ENCODE peak calls at places on chromosomes 7 and 10, in six cellular contexts. One of them, this sample, is unnamed.

GRCh38 chr7:12987238-12987637 is 299.8 kb downstream of the ARL4A start:
- DNase-seq in HCT116: no peak
- DNase-seq in fibroblast of the aortic adventitia: no peak
- DNase-seq in ovary: no peak
- DNase-seq in PC-3: no peak
- DNase-seq in fibroblast of lung: no peak
- DNase-seq in this sample: no peak

GRCh38 chr7:38179719-38180333 is 1.8 kb downstream of the STARD3NL start:
- DNase-seq in fibroblast of lung: peak
- DNase-seq in HCT116: no peak
- DNase-seq in PC-3: no peak
- DNase-seq in ovary: no peak
- DNase-seq in fibroblast of the aortic adventitia: peak
- DNase-seq in this sample: no peak

GRCh38 chr10:44046605-44047004 is 338.3 kb downstream of the CXCL12 start:
- DNase-seq in fibroblast of the aortic adventitia: peak
- DNase-seq in HCT116: no peak
- DNase-seq in PC-3: peak
- DNase-seq in ovary: no peak
- DNase-seq in fibroblast of lung: peak
- DNase-seq in this sample: no peak

GRCh38 chr10:69505636-69506318 is 54.5 kb downstream of the TSPAN15 start:
- DNase-seq in PC-3: no peak
- DNase-seq in HCT116: no peak
- DNase-seq in fibroblast of the aortic adventitia: no peak
- DNase-seq in fibroblast of lung: no peak
- DNase-seq in ovary: no peak
- DNase-seq in this sample: no peak

GRCh38 chr10:91653214-91653875 is 20.5 kb upstream of the PPP1R3C start:
- DNase-seq in PC-3: peak
- DNase-seq in HCT116: peak
- DNase-seq in fibroblast of the aortic adventitia: peak
- DNase-seq in ovary: no peak
- DNase-seq in fibroblast of lung: peak
- DNase-seq in this sample: no peak

GRCh38 chr7:44735403-44736165 is 13.1 kb upstream of the ZMIZ2 start:
- DNase-seq in HCT116: peak
- DNase-seq in PC-3: peak
- DNase-seq in fibroblast of the aortic adventitia: peak
- DNase-seq in ovary: no peak
- DNase-seq in fibroblast of lung: peak
- DNase-seq in this sample: peak

GRCh38 chr10:31939797-31940708 is 11.4 kb upstream of the ARHGAP12 start:
- DNase-seq in ovary: no peak
- DNase-seq in fibroblast of lung: peak
- DNase-seq in PC-3: peak
- DNase-seq in fibroblast of the aortic adventitia: no peak
- DNase-seq in HCT116: no peak
- DNase-seq in this sample: no peak

GRCh38 chr7:149489391-149490024 is 8.1 kb downstream of the ZNF746 start:
- DNase-seq in HCT116: no peak
- DNase-seq in ovary: no peak
- DNase-seq in fibroblast of lung: no peak
- DNase-seq in fibroblast of the aortic adventitia: no peak
- DNase-seq in PC-3: peak
- DNase-seq in this sample: no peak

GRCh38 chr7:92715963-92716362 is 120.4 kb downstream of the CDK6 start:
- DNase-seq in fibroblast of lung: no peak
- DNase-seq in PC-3: no peak
- DNase-seq in fibroblast of the aortic adventitia: no peak
- DNase-seq in HCT116: no peak
- DNase-seq in ovary: no peak
- DNase-seq in this sample: no peak

GRCh38 chr7:33719059-33719581 is 186.2 kb upstream of the BMPER start:
- DNase-seq in fibroblast of lung: no peak
- DNase-seq in ovary: no peak
- DNase-seq in fibroblast of the aortic adventitia: peak
- DNase-seq in HCT116: no peak
- DNase-seq in PC-3: no peak
- DNase-seq in this sample: no peak

GRCh38 chr7:48992816-48993215 is 68.5 kb downstream of the CDC14C start:
- DNase-seq in HCT116: no peak
- DNase-seq in ovary: no peak
- DNase-seq in fibroblast of lung: peak
- DNase-seq in PC-3: no peak
- DNase-seq in fibroblast of the aortic adventitia: no peak
- DNase-seq in this sample: no peak

GRCh38 chr10:109984013-109984412 is 23.8 kb upstream of the ADD3 start:
- DNase-seq in fibroblast of lung: no peak
- DNase-seq in ovary: no peak
- DNase-seq in HCT116: no peak
- DNase-seq in fibroblast of the aortic adventitia: no peak
- DNase-seq in PC-3: no peak
- DNase-seq in this sample: no peak

GRCh38 chr10:109987828-109988227 is 20.0 kb upstream of the ADD3 start:
- DNase-seq in ovary: no peak
- DNase-seq in fibroblast of lung: no peak
- DNase-seq in HCT116: no peak
- DNase-seq in fibroblast of the aortic adventitia: no peak
- DNase-seq in PC-3: no peak
- DNase-seq in this sample: no peak

GRCh38 chr10:109992485-109992884 is 15.3 kb upstream of the ADD3 start:
- DNase-seq in fibroblast of the aortic adventitia: peak
- DNase-seq in fibroblast of lung: peak
- DNase-seq in HCT116: no peak
- DNase-seq in PC-3: no peak
- DNase-seq in ovary: no peak
- DNase-seq in this sample: no peak

GRCh38 chr10:109987413-109987812 is 20.4 kb upstream of the ADD3 start:
- DNase-seq in HCT116: no peak
- DNase-seq in ovary: no peak
- DNase-seq in fibroblast of the aortic adventitia: peak
- DNase-seq in PC-3: peak
- DNase-seq in fibroblast of lung: peak
- DNase-seq in this sample: no peak

GRCh38 chr10:109988231-109988630 is 19.6 kb upstream of the ADD3 start:
- DNase-seq in ovary: no peak
- DNase-seq in fibroblast of the aortic adventitia: no peak
- DNase-seq in PC-3: no peak
- DNase-seq in HCT116: no peak
- DNase-seq in fibroblast of lung: no peak
- DNase-seq in this sample: no peak
- TF ChIP-seq CTCF in ovary: no peak
- TF ChIP-seq CTCF in fibroblast of the aortic adventitia: no peak
- TF ChIP-seq CTCF in PC-3: no peak
- TF ChIP-seq CTCF in HCT116: no peak
- TF ChIP-seq CTCF in fibroblast of lung: no peak
- TF ChIP-seq CTCF in this sample: no peak

GRCh38 chr7:115340828-115341227 is 418.9 kb downstream of the MDFIC start:
- DNase-seq in HCT116: peak
- DNase-seq in PC-3: peak
- DNase-seq in ovary: no peak
- DNase-seq in fibroblast of lung: peak
- DNase-seq in fibroblast of the aortic adventitia: peak
- DNase-seq in this sample: peak
- TF ChIP-seq CTCF in HCT116: peak
- TF ChIP-seq CTCF in PC-3: peak
- TF ChIP-seq CTCF in ovary: no peak
- TF ChIP-seq CTCF in fibroblast of lung: peak
- TF ChIP-seq CTCF in fibroblast of the aortic adventitia: peak
- TF ChIP-seq CTCF in this sample: no peak

GRCh38 chr10:122391875-122392274 is 17.4 kb downstream of the PLEKHA1 start:
- DNase-seq in HCT116: no peak
- DNase-seq in ovary: no peak
- DNase-seq in fibroblast of lung: no peak
- DNase-seq in PC-3: no peak
- DNase-seq in fibroblast of the aortic adventitia: peak
- DNase-seq in this sample: no peak
- TF ChIP-seq CTCF in HCT116: no peak
- TF ChIP-seq CTCF in ovary: no peak
- TF ChIP-seq CTCF in fibroblast of lung: no peak
- TF ChIP-seq CTCF in PC-3: no peak
- TF ChIP-seq CTCF in fibroblast of the aortic adventitia: no peak
- TF ChIP-seq CTCF in this sample: no peak

DNA sequence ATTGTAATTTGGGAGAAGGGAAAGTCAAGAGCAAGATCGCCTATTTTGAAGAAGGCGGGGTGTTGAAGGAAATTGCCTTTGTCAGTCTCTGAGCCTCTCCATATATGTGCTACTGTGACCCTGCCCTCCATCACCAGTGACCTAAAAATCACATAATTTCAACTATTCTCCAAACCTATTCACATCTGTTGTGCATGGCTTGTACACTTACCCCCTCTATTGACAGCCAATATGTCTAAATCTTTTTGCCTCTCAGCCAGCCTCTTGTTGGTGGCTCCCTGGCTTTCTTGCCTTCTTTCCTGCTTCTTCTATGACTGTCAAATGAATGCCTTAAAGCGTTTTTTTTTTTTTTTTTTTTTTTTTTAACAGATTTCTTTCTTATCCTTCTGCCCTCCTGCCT is 295.6 kb downstream of the AUTS2 start:
- DNase-seq in PC-3: no peak
- DNase-seq in HCT116: no peak
- DNase-seq in ovary: no peak
- DNase-seq in fibroblast of the aortic adventitia: peak
- DNase-seq in fibroblast of lung: peak
- DNase-seq in this sample: no peak
- TF ChIP-seq CTCF in PC-3: no peak
- TF ChIP-seq CTCF in HCT116: no peak
- TF ChIP-seq CTCF in ovary: no peak
- TF ChIP-seq CTCF in fibroblast of the aortic adventitia: peak
- TF ChIP-seq CTCF in fibroblast of lung: peak
- TF ChIP-seq CTCF in this sample: peak

GRCh38 chr7:36278767-36279171 is 110.9 kb upstream of the ANLN start:
- DNase-seq in ovary: no peak
- DNase-seq in HCT116: no peak
- DNase-seq in fibroblast of lung: peak
- DNase-seq in PC-3: peak
- DNase-seq in fibroblast of the aortic adventitia: peak
- DNase-seq in this sample: no peak

GRCh38 chr7:36280840-36281812 is 108.5 kb upstream of the ANLN start:
- DNase-seq in fibroblast of lung: peak
- DNase-seq in fibroblast of the aortic adventitia: peak
- DNase-seq in HCT116: peak
- DNase-seq in PC-3: peak
- DNase-seq in ovary: peak
- DNase-seq in this sample: no peak

GRCh38 chr7:36279926-36280315 is 109.7 kb upstream of the ANLN start:
- DNase-seq in fibroblast of lung: no peak
- DNase-seq in HCT116: no peak
- DNase-seq in PC-3: no peak
- DNase-seq in fibroblast of the aortic adventitia: no peak
- DNase-seq in ovary: no peak
- DNase-seq in this sample: no peak

GRCh38 chr7:36278069-36278766 is 111.4 kb upstream of the ANLN start:
- DNase-seq in fibroblast of the aortic adventitia: no peak
- DNase-seq in PC-3: no peak
- DNase-seq in ovary: no peak
- DNase-seq in fibroblast of lung: no peak
- DNase-seq in HCT116: no peak
- DNase-seq in this sample: no peak

DNA sequence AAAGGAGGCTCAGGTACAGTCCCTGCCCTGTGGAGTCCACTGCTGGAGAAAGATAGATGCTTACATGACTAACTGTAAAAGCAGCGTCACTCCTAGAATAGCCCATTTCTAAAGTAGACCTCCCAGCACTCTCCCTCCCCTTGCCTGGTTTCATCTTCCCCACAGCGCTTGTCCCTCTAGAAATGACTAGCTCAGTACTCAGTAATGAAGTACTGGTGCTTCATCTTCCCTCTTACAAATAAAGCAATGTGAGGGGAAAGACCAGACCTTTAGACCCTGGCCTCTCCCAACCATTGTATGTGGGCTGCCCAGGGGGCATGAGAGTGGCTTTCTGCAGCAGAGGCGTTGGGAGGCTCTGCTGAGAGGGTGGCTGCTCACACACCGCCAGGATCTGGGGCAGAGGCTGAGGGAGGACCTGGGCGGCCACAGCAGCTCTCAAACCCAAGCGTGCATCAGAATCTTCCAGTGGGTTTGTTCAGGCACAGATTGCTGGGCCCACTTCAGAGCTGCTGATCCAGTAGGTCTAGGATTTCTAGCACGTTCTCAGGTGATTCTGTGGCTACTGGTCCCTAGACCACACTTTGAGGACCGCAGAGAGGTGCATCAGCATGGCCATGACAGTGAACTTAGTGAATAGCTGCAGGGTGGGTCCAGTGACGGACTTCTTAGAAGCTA is 110.3 kb upstream of the ANLN start:
- DNase-seq in ovary: no peak
- DNase-seq in HCT116: no peak
- DNase-seq in PC-3: no peak
- DNase-seq in fibroblast of lung: peak
- DNase-seq in fibroblast of the aortic adventitia: no peak
- DNase-seq in this sample: no peak
- TF ChIP-seq CTCF in ovary: no peak
- TF ChIP-seq CTCF in HCT116: no peak
- TF ChIP-seq CTCF in PC-3: no peak
- TF ChIP-seq CTCF in fibroblast of lung: no peak
- TF ChIP-seq CTCF in fibroblast of the aortic adventitia: no peak
- TF ChIP-seq CTCF in this sample: no peak

DNA sequence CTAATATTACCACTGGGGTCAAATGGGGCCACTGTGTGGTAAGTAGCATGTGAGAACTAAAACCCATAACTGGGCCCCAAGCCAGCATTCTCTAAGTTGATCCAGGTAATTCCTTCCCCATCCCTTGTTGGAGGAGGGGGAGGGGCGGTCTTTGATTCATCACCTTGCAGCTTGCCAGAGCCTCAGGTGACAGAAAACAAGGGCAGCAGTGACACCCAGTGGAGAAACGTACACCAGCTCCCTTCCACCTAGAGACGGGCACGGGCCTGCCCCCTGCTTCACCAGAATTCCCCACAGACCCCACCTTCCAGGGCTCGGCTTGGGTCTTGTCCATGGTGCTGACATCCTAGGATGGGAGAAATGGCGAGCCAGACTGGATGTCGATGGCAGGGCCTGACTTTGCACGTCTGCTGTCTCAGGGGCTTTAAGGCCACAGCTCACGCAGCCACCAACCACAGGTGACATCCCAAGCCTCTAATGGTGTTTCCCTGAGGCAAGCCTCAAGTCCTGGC is 102.0 kb downstream of the STRA8 start:
- DNase-seq in ovary: no peak
- DNase-seq in fibroblast of the aortic adventitia: peak
- DNase-seq in PC-3: peak
- DNase-seq in HCT116: peak
- DNase-seq in fibroblast of lung: peak
- DNase-seq in this sample: no peak
- TF ChIP-seq CTCF in ovary: no peak
- TF ChIP-seq CTCF in fibroblast of the aortic adventitia: peak
- TF ChIP-seq CTCF in PC-3: peak
- TF ChIP-seq CTCF in HCT116: peak
- TF ChIP-seq CTCF in fibroblast of lung: no peak
- TF ChIP-seq CTCF in this sample: no peak